ENCODE peak calls at places on chromosomes 6 and 20, in nine cellular contexts. R is foreskin fibroblast, Q is non-pigmented ciliary epithelial cell, M is pons, S is hippocampal formation, X is ACHN, I is heart right ventricle, D is caudate nucleus, Z is SK-MEL-5. O is an unnamed sample.

GRCh38 chr6:49866485-49866943 is at the start of gene CRISP1:
- DNase-seq in Q (no peak), D (no peak), M (no peak), X (no peak), I (no peak), R (no peak), S (no peak), Z (no peak), O (no peak)

GRCh38 chr6:35643162-35643535 is 45.6 kb downstream of the FKBP5 start:
- DNase-seq in D (no peak), S (no peak), Z (no peak), R (no peak), X (no peak), I (no peak), Q (no peak), M (no peak), O (no peak)

GRCh38 chr6:84492246-84493135 is 265.0 kb upstream of the CEP162 start:
- DNase-seq in X (no peak), R (no peak), M (no peak), D (no peak), Q (no peak), Z (no peak), I (no peak), S (no peak), O (no peak)

GRCh38 chr6:90714319-90714718 is 127.4 kb upstream of the MAP3K7 start:
- DNase-seq in S (no peak), Z (no peak), X (no peak), Q (no peak), R (no peak), D (no peak), I (no peak), M (no peak), O (no peak)

GRCh38 chr6:149900620-149901443 is 2.9 kb upstream of the RAET1E start:
- DNase-seq in R (no peak), D (no peak), I (no peak), S (no peak), Q (no peak), Z (no peak), X (no peak), M (no peak), O (no peak)

GRCh38 chr6:2186516-2186915 is 58.9 kb downstream of the GMDS start:
- DNase-seq in R (no peak), M (no peak), I (no peak), Z (no peak), X (no peak), Q (no peak), S (no peak), D (peak), O (no peak)

GRCh38 chr6:126054258-126054702 is 67.9 kb downstream of the TRMT11 start:
- DNase-seq in X (no peak), R (no peak), D (no peak), Z (peak), M (no peak), Q (no peak), S (no peak), I (no peak), O (no peak)

GRCh38 chr20:19071902-19072498 is 140.4 kb upstream of the SLC24A3 start:
- DNase-seq in Q (no peak), I (no peak), Z (no peak), D (no peak), X (no peak), R (no peak), S (no peak), M (no peak), O (no peak)

GRCh38 chr6:54018722-54019121 is 92.5 kb upstream of the MLIP start:
- DNase-seq in Q (no peak), D (no peak), X (no peak), I (no peak), R (no peak), S (no peak), M (no peak), Z (no peak), O (no peak)

GRCh38 chr20:9916776-9917175 is 77.9 kb upstream of the PAK5 start:
- DNase-seq in X (no peak), M (no peak), R (no peak), I (no peak), Z (no peak), Q (no peak), S (no peak), D (no peak), O (no peak)

GRCh38 chr6:30397697-30398096 is 52.7 kb downstream of the RPP21 start:
- DNase-seq in M (no peak), X (no peak), R (no peak), I (no peak), Q (no peak), S (no peak), Z (peak), D (no peak), O (no peak)

GRCh38 chr6:31543639-31544038 is 1.8 kb upstream of the DDX39B start:
- DNase-seq in I (no peak), X (no peak), R (no peak), Z (no peak), S (no peak), Q (no peak), M (no peak), D (no peak), O (no peak)

GRCh38 chr20:50282592-50283241 is 92.1 kb downstream of the CEBPB start:
- DNase-seq in I (no peak), R (no peak), Z (no peak), M (no peak), D (no peak), S (no peak), X (no peak), Q (no peak), O (no peak)

O was measured in skeletal muscle cell.